ENCODE peak calls at places on chromosomes 1 and 21, in seven cellular contexts. M is cardiac fibroblast, T is PC-9, N is mammary epithelial cell, W is BE2C, R is choroid plexus epithelial cell, Z is tibial nerve. U is an unnamed sample.

GRCh38 chr1:228163004-228163753 is 2.4 kb upstream of the IBA57 start:
- DNase-seq in M (peak; percentile 57), T (no peak), N (peak; percentile 55), W (no peak), R (peak; percentile 51), Z (no peak), U (no peak)

GRCh38 chr1:18787825-18788385 is 71.6 kb downstream of the TAS1R2 start:
- DNase-seq in M (no peak), T (no peak), N (no peak), W (no peak), R (no peak), Z (no peak), U (no peak)

GRCh38 chr21:41973861-41974751 is 20.3 kb upstream of the C2CD2 start:
- DNase-seq in M (peak; percentile 20), T (no peak), N (no peak), W (no peak), R (no peak), Z (no peak), U (no peak)

GRCh38 chr1:116518400-116518799 is 52.4 kb downstream of the CD58 start:
- DNase-seq in M (no peak), T (no peak), N (no peak), W (no peak), R (no peak), Z (no peak), U (no peak)

GRCh38 chr21:45994086-45994661 is 12.6 kb downstream of the COL6A1 start:
- DNase-seq in M (no peak), T (no peak), N (no peak), W (peak; percentile 8), R (peak; percentile 44), Z (peak; percentile 23), U (no peak)

GRCh38 chr1:157403203-157403602 is 149.1 kb downstream of the FCRL5 start:
- DNase-seq in M (no peak), T (no peak), N (peak; percentile 23), W (no peak), R (no peak), Z (no peak), U (no peak)

GRCh38 chr21:36478941-36479340 is 981 bp downstream of the CLDN14 start:
- DNase-seq in M (peak; percentile 43), T (no peak), N (no peak), W (no peak), R (no peak), Z (no peak), U (no peak)

GRCh38 chr1:13494025-13494424 is 19.8 kb downstream of the LRRC38 start:
- DNase-seq in M (no peak), T (no peak), N (no peak), W (no peak), R (no peak), Z (no peak), U (no peak)

GRCh38 chr1:166511754-166512153 is 327.5 kb upstream of the POGK start:
- DNase-seq in M (peak; percentile 17), T (no peak), N (peak; percentile 65), W (no peak), R (no peak), Z (no peak), U (no peak)

GRCh38 chr1:225707824-225708223 is 54.9 kb upstream of the ENAH start:
- DNase-seq in M (no peak), T (no peak), N (no peak), W (no peak), R (no peak), Z (no peak), U (no peak)

GRCh38 chr1:55143686-55144085 is 71.5 kb downstream of the USP24 start:
- DNase-seq in M (no peak), T (peak; percentile 41), N (peak; percentile 11), W (no peak), R (no peak), Z (no peak), U (no peak)

GRCh38 chr1:81954388-81955023 is 153.8 kb downstream of the ADGRL2 start:
- DNase-seq in M (no peak), T (no peak), N (no peak), W (no peak), R (no peak), Z (no peak), U (no peak)

GRCh38 chr1:1274931-1275431 is 1.3 kb upstream of the UBE2J2 start:
- DNase-seq in M (no peak), T (no peak), N (no peak), W (no peak), R (no peak), Z (no peak), U (no peak)

GRCh38 chr1:82185084-82185483 is 384.4 kb downstream of the ADGRL2 start:
- DNase-seq in M (peak; percentile 6), T (no peak), N (no peak), W (no peak), R (no peak), Z (no peak), U (no peak)

GRCh38 chr1:29599071-29599470 is 362.7 kb downstream of the PTPRU start:
- DNase-seq in M (no peak), T (no peak), N (no peak), W (no peak), R (no peak), Z (no peak), U (no peak)

GRCh38 chr1:10824821-10825540 is 28.5 kb upstream of the CASZ1 start:
- DNase-seq in M (peak; percentile 69), T (no peak), N (peak; percentile 96), W (peak; percentile 13), R (peak; percentile 14), Z (no peak), U (peak; percentile 24)

GRCh38 chr1:13583964-13584791 is 546 bp downstream of the PDPN start:
- DNase-seq in M (peak; percentile 72), T (no peak), N (peak; percentile 29), W (no peak), R (peak; percentile 34), Z (no peak), U (no peak)

GRCh38 chr1:3733603-3734591 is 18.4 kb upstream of the CCDC27 start:
- DNase-seq in M (no peak), T (no peak), N (no peak), W (no peak), R (no peak), Z (no peak), U (no peak)

GRCh38 chr1:155932487-155932886 is 1.7 kb downstream of the KHDC4 start:
- DNase-seq in M (peak; percentile 72), T (peak; percentile 55), N (no peak), W (no peak), R (no peak), Z (no peak), U (no peak)

GRCh38 chr1:155931332-155932038 is 2.7 kb downstream of the KHDC4 start:
- DNase-seq in M (peak; percentile 39), T (no peak), N (peak; percentile 68), W (no peak), R (no peak), Z (no peak), U (no peak)

GRCh38 chr1:155934097-155934932 is at the start of gene KHDC4:
- DNase-seq in M (peak; percentile 99), T (peak; percentile 96), N (peak; percentile 99), W (peak; percentile 96), R (peak; percentile 99), Z (peak; percentile 91), U (peak; percentile 96)

GRCh38 chr1:155933591-155934096 is 569 bp downstream of the KHDC4 start:
- DNase-seq in M (no peak), T (no peak), N (no peak), W (no peak), R (no peak), Z (no peak), U (no peak)

GRCh38 chr1:155932085-155932484 is 2.1 kb downstream of the KHDC4 start:
- DNase-seq in M (no peak), T (peak; percentile 80), N (peak; percentile 80), W (no peak), R (no peak), Z (no peak), U (no peak)
- H3K4me3 ChIP-seq in M (no peak overlapping the region), T (peak overlapping the region; percentile 84), N (peak overlapping the region; percentile 86), W (peak overlapping the region; percentile 6), R (no peak overlapping the region), Z (no peak overlapping the region), U (peak overlapping the region; percentile 43)

GRCh38 chr1:58033311-58033710 is 513.2 kb downstream of the OMA1 start:
- DNase-seq in M (no peak), T (no peak), N (no peak), W (no peak), R (no peak), Z (no peak), U (no peak)

GRCh38 chr1:58032621-58033073 is 513.9 kb downstream of the OMA1 start:
- DNase-seq in M (no peak), T (no peak), N (no peak), W (no peak), R (no peak), Z (no peak), U (no peak)

GRCh38 chr1:58031416-58031815 is 515.1 kb downstream of the OMA1 start:
- DNase-seq in M (no peak), T (no peak), N (no peak), W (no peak), R (no peak), Z (no peak), U (no peak)

DNA sequence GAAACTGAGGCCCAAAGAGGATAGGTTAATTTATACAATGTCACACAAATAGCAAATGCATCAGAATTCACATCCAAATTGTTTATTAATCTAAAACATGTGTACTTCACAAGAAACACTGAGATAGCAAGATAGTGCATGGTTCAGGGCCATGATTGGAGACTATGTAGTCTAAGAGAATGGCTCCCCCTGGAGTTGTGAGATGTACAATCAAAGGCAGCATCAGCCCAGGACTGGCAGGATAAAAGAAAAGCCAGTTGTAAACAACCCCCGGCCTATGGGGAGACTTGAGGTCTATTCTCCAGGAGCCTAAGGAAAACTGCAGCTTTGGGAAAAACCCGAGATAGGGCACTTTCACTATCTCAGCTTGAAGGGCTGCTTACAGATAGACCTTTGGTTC is 511.0 kb downstream of the OMA1 start:
- DNase-seq in M (peak; percentile 3), T (no peak), N (no peak), W (no peak), R (no peak), Z (no peak), U (no peak)
- TF ChIP-seq CTCF in M (no peak), T (no peak), N (peak; percentile 9), W (no peak), R (no peak), Z (no peak), U (no peak)

GRCh38 chr1:231418101-231418740 is 3.9 kb downstream of the EGLN1 start:
- DNase-seq in M (no peak), T (no peak), N (no peak), W (no peak), R (no peak), Z (no peak), U (no peak)
- H3K4me3 ChIP-seq in M (peak overlapping the region; percentile 80), T (peak overlapping the region; percentile 89), N (peak overlapping the region; percentile 85), W (peak overlapping the region; percentile 94), R (peak overlapping the region; percentile 86), Z (peak overlapping the region; percentile 87), U (peak overlapping the region; percentile 83)

DNA sequence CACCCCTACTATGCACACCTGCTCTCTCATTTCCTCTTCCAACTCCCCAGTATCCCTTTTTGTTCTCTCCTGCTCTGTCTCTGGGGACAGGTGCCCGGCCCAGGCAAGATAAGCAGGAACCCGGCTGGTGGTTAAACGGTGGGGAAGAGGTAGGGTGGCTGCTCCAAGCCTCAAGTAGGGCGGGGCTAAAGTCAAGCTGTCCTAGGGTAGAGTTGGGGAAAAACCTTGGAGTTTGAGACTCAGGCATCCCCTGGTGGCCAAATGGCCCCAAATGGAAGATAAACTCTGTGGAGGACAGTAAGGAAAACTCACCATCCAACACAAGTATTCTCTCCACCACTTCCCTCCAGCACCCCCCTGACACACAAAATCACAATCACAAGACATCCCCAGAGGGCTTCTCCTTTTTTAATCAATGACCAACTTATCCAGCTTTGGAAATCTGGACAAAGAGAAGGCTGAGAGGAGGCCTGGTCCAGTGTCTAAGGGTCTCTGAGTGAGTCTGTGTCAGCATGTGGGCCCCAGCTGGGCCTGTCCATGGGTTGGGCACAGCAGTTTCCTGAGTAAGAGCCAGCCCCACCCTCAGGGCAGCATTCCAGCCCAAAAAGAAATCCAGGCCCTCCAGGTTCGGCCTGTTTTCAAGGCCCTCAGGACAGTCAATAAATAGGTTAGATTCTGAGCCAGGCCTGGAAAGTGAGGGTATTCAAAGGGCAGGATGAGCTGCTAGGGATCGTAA is 9.8 kb downstream of the POMGNT1 start:
- DNase-seq in M (no peak), T (no peak), N (no peak), W (no peak), R (no peak), Z (no peak), U (no peak)
- TF ChIP-seq CTCF in M (no peak), T (peak; percentile 27), N (peak; percentile 18), W (no peak), R (peak; percentile 28), Z (no peak), U (no peak)